ENCODE peak calls at places on chromosomes 1 and 21, in five cellular contexts. L, D, U, H and I are unnamed samples.

GRCh38 chr1:109151146-109151545 is 37.2 kb downstream of the ELAPOR1 start:
- DNase-seq in H (peak; percentile 55), U (peak; percentile 45), L (peak; percentile 80), D (peak; percentile 57), I (peak; percentile 56)

GRCh38 chr1:110390096-110390495 is 730 bp downstream of the SLC16A4 start:
- DNase-seq in D (peak; percentile 37), H (no peak), U (peak; percentile 76), L (peak; percentile 95), I (peak; percentile 62)

GRCh38 chr1:71390518-71390917 is 309.7 kb upstream of the ZRANB2 start:
- DNase-seq in U (peak; percentile 9), L (no peak), H (no peak), D (no peak), I (no peak)

GRCh38 chr21:15687208-15687607 is 42.6 kb upstream of the USP25 start:
- DNase-seq in H (peak; percentile 32), L (peak; percentile 61), D (no peak), U (peak; percentile 46), I (no peak)

GRCh38 chr1:63027176-63027575 is 243.2 kb downstream of the ATG4C start:
- DNase-seq in H (no peak), D (no peak), U (no peak), L (no peak), I (no peak)

GRCh38 chr1:246274191-246274590 is 232.9 kb downstream of the SMYD3 start:
- DNase-seq in H (no peak), D (peak; percentile 6), L (no peak), U (no peak), I (no peak)

GRCh38 chr21:40615503-40616376 is 231.2 kb downstream of the DSCAM start:
- DNase-seq in H (no peak), L (no peak), D (no peak), U (peak; percentile 27), I (peak; percentile 40)

GRCh38 chr1:152760551-152761190 is 2.8 kb downstream of the KPRP start:
- DNase-seq in D (no peak), U (no peak), L (no peak), H (no peak), I (no peak)

GRCh38 chr1:15104768-15105167 is 48.8 kb upstream of the TMEM51 start:
- DNase-seq in U (no peak), H (no peak), L (no peak), D (no peak), I (no peak)

GRCh38 chr1:185499986-185500626 is 183.1 kb upstream of the IVNS1ABP start:
- DNase-seq in U (peak; percentile 90), D (peak; percentile 67), H (peak; percentile 70), L (peak; percentile 96), I (no peak)

GRCh38 chr1:233482388-233482787 is 131.5 kb upstream of the KCNK1 start:
- DNase-seq in H (no peak), L (no peak), U (no peak), D (no peak), I (no peak)

GRCh38 chr1:174497461-174497860 is 49.7 kb downstream of the GPR52 start:
- DNase-seq in U (no peak), H (no peak), D (no peak), L (no peak), I (no peak)

GRCh38 chr1:36446261-36446660 is 4.0 kb downstream of the OSCP1 start:
- DNase-seq in D (no peak), H (no peak), U (no peak), L (no peak), I (no peak)

GRCh38 chr1:202599669-202600431 is 110.4 kb downstream of the SYT2 start:
- DNase-seq in D (peak; percentile 72), U (peak; percentile 69), L (peak; percentile 89), H (peak; percentile 63), I (peak; percentile 83)

GRCh38 chr21:36320421-36321324 is 676 bp downstream of the MORC3 start:
- DNase-seq in D (peak; percentile 84), U (peak; percentile 88), H (peak; percentile 70), L (peak; percentile 88), I (peak; percentile 80)

GRCh38 chr1:65791860-65792670 is 630 bp upstream of the PDE4B start:
- DNase-seq in U (no peak), L (peak; percentile 51), D (no peak), H (no peak), I (no peak)

GRCh38 chr21:41816583-41817165 is 49.8 kb upstream of the RIPK4 start:
- DNase-seq in U (peak; percentile 38), D (peak; percentile 54), L (peak; percentile 73), H (peak; percentile 67), I (peak; percentile 73)

GRCh38 chr1:214383381-214384372 is 102.7 kb downstream of the SMYD2 start:
- DNase-seq in L (no peak), U (no peak), H (no peak), D (no peak), I (no peak)

GRCh38 chr21:35682874-35683549 is 377.3 kb downstream of the SETD4 start:
- DNase-seq in L (no peak), U (no peak), H (no peak), D (peak; percentile 71), I (no peak)

GRCh38 chr1:89519779-89520358 is 4.8 kb upstream of the LRRC8B start:
- DNase-seq in H (peak; percentile 66), U (peak; percentile 22), L (peak; percentile 74), D (peak; percentile 59), I (peak; percentile 43)

GRCh38 chr1:223504741-223505140 is 111.5 kb downstream of the CCDC185 start:
- DNase-seq in D (peak; percentile 30), L (peak; percentile 98), H (peak; percentile 97), U (peak; percentile 94), I (no peak)

GRCh38 chr21:16969636-16970035 is 543.2 kb upstream of the CXADR start:
- DNase-seq in H (no peak), U (no peak), L (no peak), D (peak; percentile 61), I (no peak)

GRCh38 chr21:37220981-37221664 is 46.0 kb downstream of the VPS26C start:
- DNase-seq in U (peak; percentile 68), L (peak; percentile 98), D (peak; percentile 93), H (peak; percentile 90), I (peak; percentile 83)

GRCh38 chr21:36791695-36792451 is 93.0 kb downstream of the SIM2 start:
- DNase-seq in U (no peak), D (no peak), L (no peak), H (no peak), I (no peak)

DNA sequence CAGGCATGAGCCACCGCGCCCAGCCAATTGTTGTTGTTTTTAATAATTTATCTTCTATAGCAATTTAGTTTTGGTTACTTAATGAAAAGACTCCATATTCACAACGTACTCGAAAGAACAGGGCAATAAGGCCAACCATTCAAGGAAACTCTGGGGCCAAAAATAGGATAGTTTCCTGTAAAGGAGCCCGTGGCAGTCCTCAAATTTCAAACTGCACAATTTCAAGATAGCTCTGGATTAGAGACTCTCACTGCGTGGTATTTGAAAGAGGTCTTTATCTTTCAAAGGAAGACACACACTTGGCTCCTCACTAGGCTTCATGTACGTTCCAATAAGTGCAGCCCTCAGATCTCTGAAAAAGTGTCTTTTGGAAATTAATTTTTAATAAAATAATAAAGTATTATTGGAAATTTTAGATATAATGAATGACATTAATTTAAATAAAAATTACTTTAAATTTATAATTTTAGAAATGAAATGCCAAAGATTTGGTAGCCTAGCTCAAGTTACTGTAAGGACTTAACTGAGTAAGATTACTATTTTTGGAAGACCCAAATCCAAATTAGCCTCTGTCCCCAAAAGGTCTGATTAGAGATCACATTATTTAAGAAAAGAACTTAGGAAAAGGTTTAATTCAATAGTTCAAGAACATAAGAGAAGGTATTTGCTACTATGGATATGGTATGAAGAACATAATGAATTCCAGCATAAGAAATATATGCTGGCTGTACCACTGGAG is 22.7 kb upstream of the DONSON start:
- DNase-seq in H (no peak), U (no peak), D (no peak), L (no peak), I (no peak)
- H3K4me2 ChIP-seq in H (no peak overlapping the region), U (no peak overlapping the region), D (no peak overlapping the region), L (no peak overlapping the region), I (no peak overlapping the region)

DNA sequence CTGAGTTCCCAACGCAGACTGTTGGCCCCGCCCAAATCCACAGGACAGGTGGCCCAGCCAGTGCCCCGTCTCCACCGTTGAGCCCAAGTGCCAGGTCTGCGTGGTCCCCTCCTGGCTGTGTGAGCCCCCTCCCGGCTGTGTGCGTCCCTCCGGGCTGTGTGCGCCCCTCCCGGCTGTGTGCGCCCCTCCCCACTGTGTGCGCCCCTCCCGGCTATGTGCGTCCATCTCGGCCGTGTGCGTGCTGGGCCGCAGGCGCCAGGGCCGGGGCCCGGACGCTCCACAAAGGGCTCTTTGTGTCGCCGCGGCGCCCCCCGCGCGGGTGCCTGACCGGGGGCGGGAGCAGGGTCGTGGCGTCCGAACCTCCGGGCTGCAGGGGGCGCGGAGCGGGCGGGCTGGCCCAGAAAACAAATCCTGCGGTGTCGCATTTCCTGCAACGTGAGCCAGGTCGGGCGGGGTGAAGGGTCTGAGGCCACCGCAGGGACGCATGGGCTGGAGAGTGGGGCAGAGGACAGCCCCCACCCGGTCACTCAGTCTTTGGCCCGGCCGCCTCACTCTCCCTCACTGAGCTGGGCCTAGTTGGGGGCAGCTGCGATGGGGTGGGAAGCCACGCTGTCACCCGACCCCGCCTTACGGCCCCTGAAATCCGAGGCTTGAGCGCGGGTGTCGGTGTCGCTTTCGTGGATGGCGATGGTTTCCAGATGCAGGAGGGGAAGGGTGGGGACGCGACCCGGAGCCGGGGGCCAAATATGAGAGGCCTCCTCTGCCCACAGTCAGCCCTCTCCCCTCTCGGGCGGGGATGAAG is 18.8 kb downstream of the TNFRSF25 start:
- DNase-seq in U (no peak), L (no peak), D (no peak), H (no peak), I (no peak)
- TF ChIP-seq EZH2 in U (no peak), L (no peak), D (peak; percentile 78), H (no peak), I (peak; percentile 45)

GRCh38 chr1:27886744-27887143 is 14.4 kb downstream of the THEMIS2 start:
- DNase-seq in H (no peak), L (no peak), U (no peak), D (no peak), I (no peak)
- H3K4me2 ChIP-seq in H (no peak overlapping the region), L (no peak overlapping the region), U (no peak overlapping the region), D (no peak overlapping the region), I (no peak overlapping the region)

DNA sequence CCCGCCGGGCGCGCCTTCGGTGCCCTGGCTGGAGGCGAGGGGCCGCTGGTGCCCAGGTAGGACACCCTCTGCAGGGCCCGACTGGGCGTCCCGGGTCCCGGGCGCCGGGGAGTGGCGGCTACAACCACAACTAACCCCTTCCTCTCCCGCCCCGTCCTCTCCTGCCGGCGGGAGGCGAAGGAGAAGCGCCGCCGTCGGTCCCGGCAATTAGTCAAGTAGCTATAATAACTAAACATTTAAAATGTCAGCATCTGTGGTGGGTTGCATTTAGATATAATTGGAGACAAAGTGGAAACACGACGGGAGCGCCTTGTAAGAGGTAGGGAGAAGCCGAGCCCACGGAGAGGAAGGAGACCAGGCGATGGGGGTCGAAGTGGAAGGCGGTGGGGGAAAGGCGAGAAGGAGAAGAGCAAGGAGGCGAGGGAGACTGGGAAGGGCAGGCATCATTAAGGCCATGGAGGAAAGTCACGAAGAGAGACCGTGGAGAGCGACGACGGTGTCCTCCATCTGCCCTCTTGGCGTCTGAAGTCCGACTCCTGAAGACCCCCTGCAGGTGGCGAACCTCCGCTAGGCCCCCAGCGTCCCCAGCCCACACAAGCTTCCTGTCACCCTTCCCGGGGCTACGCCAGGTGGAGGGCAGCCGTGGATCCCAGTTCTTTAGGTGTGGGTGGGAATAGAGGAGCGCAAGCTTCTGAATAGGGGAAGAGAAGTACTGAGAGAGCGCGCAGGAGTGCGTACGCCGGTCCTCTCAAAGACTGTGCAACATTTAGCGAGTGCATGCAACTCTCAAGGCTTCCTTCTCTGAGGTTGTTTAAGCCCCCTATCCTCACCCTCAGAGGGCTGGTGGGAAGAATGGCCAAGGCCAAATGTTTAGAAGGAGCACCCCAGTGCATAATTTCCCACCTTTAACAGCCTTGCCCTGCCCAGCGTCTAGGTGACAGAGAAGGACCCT is 1.6 kb downstream of the CNIH3 start:
- DNase-seq in H (no peak), U (no peak), L (peak; percentile 24), D (no peak), I (no peak)
- TF ChIP-seq EZH2 in H (no peak), U (no peak), L (peak; percentile 36), D (peak; percentile 77), I (peak; percentile 99)